ENCODE peak calls at places on chromosome 7, in ten cellular contexts. O, M, H, I, P, R, G, B, K and L are unnamed samples.
A peak's percentile ranks its signal among the peaks of the same experiment; 100 is the strongest.

GRCh38 chr7:149562602-149563001 is 65.0 kb upstream of the ZNF746 start:
- DNase-seq in I (no peak), B (no peak), O (no peak), K (no peak), H (no peak), R (no peak), M (peak; percentile 64), G (no peak), P (no peak), L (no peak)

GRCh38 chr7:13829914-13830603 is 159.4 kb downstream of the ETV1 start:
- DNase-seq in K (no peak), M (peak; percentile 39), P (peak; percentile 49), R (no peak), I (peak; percentile 17), H (peak; percentile 57), O (no peak), B (no peak), G (no peak), L (no peak)

GRCh38 chr7:101352920-101353308 is 9.8 kb upstream of the COL26A1 start:
- DNase-seq in B (no peak), R (no peak), P (no peak), K (no peak), H (no peak), O (no peak), M (no peak), I (no peak), G (no peak), L (no peak)

GRCh38 chr7:43281268-43281667 is 168.8 kb downstream of the HECW1 start:
- DNase-seq in B (no peak), H (no peak), G (no peak), I (no peak), M (no peak), P (no peak), K (no peak), O (no peak), R (no peak), L (no peak)

GRCh38 chr7:90624128-90624980 is 28.2 kb downstream of the CDK14 start:
- DNase-seq in G (no peak), H (no peak), B (no peak), P (no peak), O (no peak), M (peak; percentile 30), I (peak; percentile 58), K (no peak), R (no peak), L (no peak)

GRCh38 chr7:117596134-117596533 is 116.3 kb downstream of the CFTR start:
- DNase-seq in M (no peak), P (no peak), K (no peak), R (no peak), G (no peak), O (no peak), B (no peak), H (no peak), I (no peak), L (no peak)

GRCh38 chr7:2760098-2760889 is 72.3 kb downstream of the AMZ1 start:
- DNase-seq in H (no peak), G (peak; percentile 85), I (peak; percentile 13), P (no peak), O (no peak), B (no peak), K (peak; percentile 61), R (peak; percentile 62), M (peak; percentile 40), L (peak; percentile 70)

GRCh38 chr7:157795199-157795598 is 458.4 kb downstream of the DNAJB6 start:
- DNase-seq in M (no peak), H (no peak), K (no peak), B (no peak), R (no peak), I (no peak), O (no peak), G (peak; percentile 71), P (no peak), L (no peak)

GRCh38 chr7:66145404-66145843 is 30.8 kb downstream of the CRCP start:
- DNase-seq in M (no peak), R (no peak), G (no peak), B (no peak), H (no peak), O (no peak), K (no peak), I (no peak), P (no peak), L (no peak)

GRCh38 chr7:46745700-46746090 is 824.6 kb upstream of the IGFBP3 start:
- DNase-seq in B (no peak), R (no peak), H (no peak), K (no peak), G (no peak), I (no peak), O (no peak), M (no peak), P (no peak), L (no peak)

GRCh38 chr7:158996214-158997109 is 140.1 kb downstream of the DYNC2I1 start:
- DNase-seq in I (no peak), G (no peak), R (no peak), O (no peak), H (no peak), K (no peak), B (no peak), P (no peak), M (no peak), L (no peak)

GRCh38 chr7:139231513-139232376 is 708 bp downstream of the UBN2 start:
- DNase-seq in B (no peak), M (peak; percentile 55), H (peak; percentile 15), G (peak; percentile 76), P (no peak), O (peak; percentile 35), R (peak; percentile 60), K (peak; percentile 51), I (peak; percentile 11), L (peak; percentile 80)

GRCh38 chr7:106166651-106167342 is 54.7 kb upstream of the SYPL1 start:
- DNase-seq in K (peak; percentile 57), R (no peak), G (peak; percentile 41), B (peak; percentile 57), P (no peak), I (peak; percentile 70), M (peak; percentile 75), O (peak; percentile 73), H (peak; percentile 47), L (peak; percentile 80)

GRCh38 chr7:125241548-125241947 is 311.9 kb upstream of the POT1 start:
- DNase-seq in B (no peak), M (no peak), I (no peak), P (no peak), O (no peak), R (no peak), G (no peak), K (no peak), H (no peak), L (no peak)

GRCh38 chr7:135747366-135747765 is 1.2 kb downstream of the FAM180A start:
- DNase-seq in P (no peak), O (no peak), I (no peak), G (no peak), H (no peak), K (no peak), B (no peak), M (no peak), R (no peak), L (no peak)

GRCh38 chr7:122628651-122629411 is 70.1 kb downstream of the RNF133 start:
- DNase-seq in P (no peak), I (no peak), H (no peak), B (no peak), G (no peak), R (no peak), M (no peak), O (no peak), K (no peak), L (no peak)

GRCh38 chr7:922334-923107 is 32.0 kb downstream of the ADAP1 start:
- DNase-seq in B (no peak), O (no peak), G (no peak), R (no peak), K (peak; percentile 54), H (no peak), P (no peak), M (no peak), I (no peak), L (no peak)

GRCh38 chr7:21305455-21306235 is 122.2 kb upstream of the SP4 start:
- DNase-seq in H (no peak), K (no peak), R (no peak), M (no peak), O (no peak), G (no peak), I (peak; percentile 41), B (no peak), P (no peak), L (no peak)